ENCODE peak calls at places on chromosomes 3 and 15, in ten cellular contexts. B is HL-60; F is colonic mucosa; A is progenitor cell of endocrine pancreas; L is stomach; P is H9; J is GM23338; O is AG04450; Z is uterus; R is CD8-positive, alpha-beta T cell. V is an unnamed sample.

GRCh38 chr3:171986755-171987535 is 52.4 kb upstream of the FNDC3B start:
- DNase-seq in B (no peak), F (no peak), A (no peak), L (no peak), P (no peak), J (no peak), O (no peak), Z (no peak), R (no peak), V (no peak)

GRCh38 chr3:186176382-186176990 is 67.6 kb upstream of the ETV5 start:
- DNase-seq in B (no peak), F (no peak), A (no peak), L (no peak), P (no peak), J (no peak), O (no peak), Z (no peak), R (no peak), V (no peak)

GRCh38 chr15:91912336-91912735 is 58.8 kb downstream of the SLCO3A1 start:
- DNase-seq in B (no peak), F (no peak), A (no peak), L (no peak), P (no peak), J (no peak), O (no peak), Z (no peak), R (no peak), V (no peak)

GRCh38 chr15:82530606-82531379 is 9.5 kb downstream of the RPS17 start:
- DNase-seq in B (no peak), F (peak; percentile 80), A (peak; percentile 60), L (peak; percentile 87), P (peak; percentile 83), J (peak; percentile 83), O (no peak), Z (peak; percentile 56), R (peak; percentile 78), V (peak; percentile 71)

GRCh38 chr3:83523470-83524073 is 1435.2 kb upstream of the CADM2 start:
- DNase-seq in B (peak; percentile 21), F (no peak), A (peak; percentile 41), L (no peak), P (peak; percentile 78), J (peak; percentile 88), O (no peak), Z (no peak), R (no peak), V (peak; percentile 16)

GRCh38 chr3:22284559-22284958 is 533.5 kb upstream of the ZNF385D start:
- DNase-seq in B (no peak), F (no peak), A (no peak), L (no peak), P (no peak), J (no peak), O (no peak), Z (no peak), R (no peak), V (no peak)

GRCh38 chr15:48385031-48385430 is 53.8 kb downstream of the DUT start:
- DNase-seq in B (no peak), F (no peak), A (no peak), L (no peak), P (no peak), J (no peak), O (no peak), Z (no peak), R (no peak), V (no peak)

GRCh38 chr15:70528270-70528706 is 235.1 kb downstream of the UACA start:
- DNase-seq in B (no peak), F (peak; percentile 54), A (no peak), L (peak; percentile 55), P (peak; percentile 13), J (no peak), O (no peak), Z (no peak), R (peak; percentile 67), V (peak; percentile 67)

GRCh38 chr3:133964547-133964946 is 65.2 kb downstream of the SLCO2A1 start:
- DNase-seq in B (no peak), F (no peak), A (no peak), L (no peak), P (no peak), J (peak; percentile 44), O (no peak), Z (no peak), R (no peak), V (no peak)

GRCh38 chr3:42097166-42097946 is 6.2 kb downstream of the TRAK1 start:
- DNase-seq in B (no peak), F (no peak), A (no peak), L (no peak), P (no peak), J (no peak), O (peak; percentile 63), Z (no peak), R (no peak), V (no peak)

GRCh38 chr3:52281980-52282801 is 3.7 kb upstream of the WDR82 start:
- DNase-seq in B (no peak), F (no peak), A (no peak), L (no peak), P (no peak), J (no peak), O (no peak), Z (no peak), R (peak; percentile 74), V (no peak)

GRCh38 chr15:76285241-76285825 is 25.9 kb downstream of the ETFA start:
- DNase-seq in B (peak; percentile 11), F (no peak), A (no peak), L (no peak), P (no peak), J (peak; percentile 18), O (no peak), Z (no peak), R (no peak), V (peak; percentile 30)

GRCh38 chr3:138479355-138479964 is 45.0 kb downstream of the ESYT3 start:
- DNase-seq in B (no peak), F (peak; percentile 40), A (no peak), L (no peak), P (peak; percentile 69), J (peak; percentile 84), O (no peak), Z (no peak), R (no peak), V (peak; percentile 69)
- TF ChIP-seq CTCF in B (peak; percentile 96), F (peak; percentile 47), A (peak; percentile 84), L (peak; percentile 41), P (peak; percentile 92), J (peak; percentile 97), O (peak; percentile 95), Z (peak; percentile 16), R (peak; percentile 20), V (peak; percentile 83)

GRCh38 chr3:64496786-64497560 is 190.8 kb downstream of the ADAMTS9 start:
- DNase-seq in B (no peak), F (no peak), A (no peak), L (no peak), P (no peak), J (no peak), O (no peak), Z (no peak), R (no peak), V (no peak)
- TF ChIP-seq CTCF in B (no peak), F (no peak), A (no peak), L (no peak), P (no peak), J (no peak), O (no peak), Z (no peak), R (no peak), V (no peak)

GRCh38 chr3:10286596-10287295 is 6.0 kb downstream of the GHRL start:
- DNase-seq in B (no peak), F (no peak), A (no peak), L (no peak), P (peak; percentile 67), J (peak; percentile 56), O (peak; percentile 24), Z (no peak), R (no peak), V (peak; percentile 56)
- TF ChIP-seq CTCF in B (no peak), F (no peak), A (no peak), L (no peak), P (peak; percentile 22), J (no peak), O (peak; percentile 57), Z (no peak), R (peak; percentile 32), V (peak; percentile 51)

GRCh38 chr3:34056951-34057390 is 258.5 kb downstream of the PDCD6IP start:
- DNase-seq in B (no peak), F (no peak), A (no peak), L (no peak), P (no peak), J (no peak), O (no peak), Z (no peak), R (no peak), V (no peak)
- TF ChIP-seq CTCF in B (no peak), F (no peak), A (no peak), L (no peak), P (no peak), J (no peak), O (no peak), Z (no peak), R (no peak), V (no peak)

GRCh38 chr15:38864122-38864521 is 299.5 kb upstream of the RASGRP1 start:
- DNase-seq in B (no peak), F (no peak), A (no peak), L (no peak), P (no peak), J (no peak), O (no peak), Z (no peak), R (no peak), V (no peak)
- TF ChIP-seq CTCF in B (no peak), F (no peak), A (peak; percentile 6), L (no peak), P (no peak), J (no peak), O (peak; percentile 23), Z (no peak), R (no peak), V (no peak)

DNA sequence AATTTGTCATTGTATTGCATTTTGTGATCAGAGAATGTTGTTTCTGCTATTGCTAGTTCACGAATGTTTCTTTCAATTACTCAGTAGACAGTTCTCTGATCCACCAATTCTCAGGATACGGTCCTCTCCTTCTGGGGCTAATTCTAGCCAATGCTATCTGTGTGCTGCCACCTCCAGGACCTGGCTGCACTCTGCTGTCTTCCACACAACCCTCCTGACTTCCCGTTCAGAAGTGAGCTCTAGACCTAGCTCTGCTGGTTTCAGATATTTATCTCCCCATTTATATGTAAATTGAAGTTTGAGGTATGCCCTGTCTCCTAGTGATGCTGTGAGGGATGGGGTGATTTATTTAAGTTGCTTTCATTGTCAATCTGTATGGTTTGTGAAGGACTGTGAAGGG is 21.7 kb upstream of the UBL7 start:
- DNase-seq in B (no peak), F (no peak), A (no peak), L (no peak), P (peak; percentile 66), J (peak; percentile 81), O (no peak), Z (no peak), R (no peak), V (no peak)
- TF ChIP-seq CTCF in B (no peak), F (no peak), A (no peak), L (no peak), P (peak; percentile 50), J (peak; percentile 39), O (peak; percentile 20), Z (no peak), R (no peak), V (no peak)

GRCh38 chr3:138899592-138899991 is 47.3 kb downstream of the FOXL2 start:
- DNase-seq in B (no peak), F (no peak), A (no peak), L (no peak), P (no peak), J (no peak), O (no peak), Z (no peak), R (no peak), V (no peak)
- TF ChIP-seq CTCF in B (no peak), F (no peak), A (no peak), L (no peak), P (no peak), J (no peak), O (no peak), Z (no peak), R (no peak), V (no peak)